ENCODE peak calls at places on chromosomes 11 and 22, in five cellular contexts. L is adrenal gland, F is cardiac muscle cell, D is GM06990, X is fibroblast of pulmonary artery. I is an unnamed sample.
A peak's percentile ranks its signal among the peaks of the same experiment; 100 is the strongest.

GRCh38 chr11:112880454-112880853 is 80.8 kb upstream of the NCAM1 start:
- DNase-seq in L (no peak), F (no peak), D (no peak), X (no peak), I (no peak)

GRCh38 chr11:69382131-69383128 is 88.5 kb downstream of the MYEOV start:
- DNase-seq in L (peak; percentile 62), F (no peak), D (no peak), X (peak; percentile 24), I (peak; percentile 23)

GRCh38 chr11:110855246-110855645 is 143.0 kb upstream of the ARHGAP20 start:
- DNase-seq in L (no peak), F (no peak), D (no peak), X (no peak), I (no peak)

GRCh38 chr11:116792869-116793475 is 1.3 kb upstream of the APOA5 start:
- DNase-seq in L (no peak), F (no peak), D (no peak), X (peak; percentile 54), I (no peak)

GRCh38 chr11:47593934-47594855 is at the start of gene C1QTNF4:
- DNase-seq in L (no peak), F (peak; percentile 78), D (no peak), X (no peak), I (no peak)

GRCh38 chr11:2536440-2536989 is 91.7 kb downstream of the KCNQ1 start:
- DNase-seq in L (no peak), F (no peak), D (no peak), X (no peak), I (no peak)

GRCh38 chr11:6548121-6548520 is 51.0 kb downstream of the DNHD1 start:
- DNase-seq in L (no peak), F (no peak), D (no peak), X (no peak), I (no peak)

GRCh38 chr22:27518583-27519437 is 282.7 kb downstream of the MN1 start:
- DNase-seq in L (no peak), F (peak; percentile 33), D (no peak), X (peak; percentile 27), I (no peak)

GRCh38 chr11:11038339-11039248 is 180.7 kb upstream of the ZBED5 start:
- DNase-seq in L (no peak), F (no peak), D (no peak), X (no peak), I (no peak)

GRCh38 chr11:34051349-34052035 is at the start of gene CAPRIN1:
- DNase-seq in L (peak; percentile 85), F (peak; percentile 92), D (peak; percentile 97), X (peak; percentile 89), I (peak; percentile 87)
- TF ChIP-seq CTCF in L (no peak), F (no peak), D (no peak), X (no peak), I (no peak)

GRCh38 chr11:76807206-76807875 is 24.2 kb downstream of the TSKU start:
- DNase-seq in L (peak; percentile 91), F (peak; percentile 92), D (peak; percentile 47), X (peak; percentile 85), I (peak; percentile 52)

GRCh38 chr11:76808158-76808557 is 25.0 kb downstream of the TSKU start:
- DNase-seq in L (no peak), F (no peak), D (no peak), X (no peak), I (no peak)

GRCh38 chr11:76808996-76809395 is 25.8 kb downstream of the TSKU start:
- DNase-seq in L (no peak), F (no peak), D (no peak), X (no peak), I (no peak)

GRCh38 chr11:76811259-76811658 is 28.1 kb downstream of the TSKU start:
- DNase-seq in L (no peak), F (no peak), D (no peak), X (no peak), I (no peak)

GRCh38 chr11:76810151-76810853 is 27.1 kb downstream of the TSKU start:
- DNase-seq in L (peak; percentile 74), F (no peak), D (peak; percentile 50), X (peak; percentile 59), I (no peak)
- TF ChIP-seq CTCF in L (peak; percentile 82), F (peak; percentile 70), D (peak; percentile 58), X (peak; percentile 61), I (no peak)

GRCh38 chr11:15944460-15944859 is 411.9 kb downstream of the SOX6 start:
- DNase-seq in L (no peak), F (no peak), D (no peak), X (peak; percentile 10), I (no peak)

GRCh38 chr11:15942936-15943335 is 413.4 kb downstream of the SOX6 start:
- DNase-seq in L (no peak), F (no peak), D (no peak), X (no peak), I (no peak)

GRCh38 chr11:15947681-15948648 is 408.4 kb downstream of the SOX6 start:
- DNase-seq in L (no peak), F (no peak), D (no peak), X (no peak), I (no peak)

GRCh38 chr11:15943418-15944197 is 412.7 kb downstream of the SOX6 start:
- DNase-seq in L (no peak), F (no peak), D (no peak), X (no peak), I (no peak)

GRCh38 chr11:15945726-15946125 is 410.6 kb downstream of the SOX6 start:
- DNase-seq in L (no peak), F (no peak), D (no peak), X (no peak), I (no peak)
- TF ChIP-seq CTCF in L (no peak), F (no peak), D (no peak), X (no peak), I (no peak)

DNA sequence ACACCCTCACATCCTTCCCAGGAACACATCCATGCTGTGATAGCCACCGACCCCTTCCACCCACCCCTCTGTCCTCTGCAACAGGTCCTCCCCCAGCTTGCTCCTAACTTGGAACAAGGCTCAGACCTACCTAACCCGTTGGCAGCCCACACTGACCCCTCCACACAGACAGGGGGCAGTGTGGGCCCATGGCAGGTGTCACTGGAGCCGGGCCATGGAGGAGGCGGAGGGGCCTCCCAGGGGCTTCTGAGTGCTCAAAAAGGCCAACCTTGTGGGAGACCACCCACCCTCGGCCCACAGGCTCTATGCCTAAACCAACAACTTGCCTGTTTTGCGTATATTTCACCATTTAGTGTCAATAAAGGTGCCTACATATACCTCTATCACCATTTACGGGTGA is 57.0 kb downstream of the CERK start:
- DNase-seq in L (no peak), F (no peak), D (no peak), X (no peak), I (no peak)
- TF ChIP-seq CTCF in L (no peak), F (peak; percentile 25), D (peak; percentile 68), X (peak; percentile 17), I (no peak)

DNA sequence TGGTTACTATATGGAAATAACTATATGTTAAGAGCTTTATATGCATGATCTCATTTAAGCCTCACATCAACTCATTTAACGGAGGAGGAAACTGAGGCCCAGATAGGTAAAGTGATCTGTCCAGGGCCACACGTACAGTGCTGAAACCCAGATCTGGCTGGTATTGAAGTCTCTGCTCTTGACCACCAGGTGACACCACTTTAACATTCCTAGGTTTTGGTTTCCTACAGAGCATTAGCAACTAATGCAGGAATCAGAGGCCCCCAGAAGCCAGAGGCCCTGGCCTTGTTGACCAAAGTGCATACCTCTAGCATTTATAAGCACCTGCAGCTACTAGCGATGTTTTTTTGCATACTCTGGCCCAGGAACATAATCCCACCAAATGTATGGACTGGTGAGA is 12.9 kb upstream of the LIMK2 start:
- DNase-seq in L (no peak), F (no peak), D (no peak), X (peak; percentile 6), I (no peak)
- TF ChIP-seq CTCF in L (no peak), F (no peak), D (peak; percentile 4), X (no peak), I (no peak)

GRCh38 chr11:22666700-22667439 is 459 bp downstream of the GAS2 start:
- DNase-seq in L (peak; percentile 52), F (peak; percentile 76), D (peak; percentile 7), X (peak; percentile 24), I (no peak)
- TF ChIP-seq CTCF in L (no peak), F (no peak), D (no peak), X (no peak), I (no peak)

GRCh38 chr22:38824587-38824986 is 19.2 kb downstream of the NPTXR start:
- DNase-seq in L (peak; percentile 70), F (peak; percentile 95), D (no peak), X (peak; percentile 85), I (no peak)
- TF ChIP-seq CTCF in L (peak; percentile 38), F (peak; percentile 65), D (peak; percentile 36), X (peak; percentile 71), I (no peak)

DNA sequence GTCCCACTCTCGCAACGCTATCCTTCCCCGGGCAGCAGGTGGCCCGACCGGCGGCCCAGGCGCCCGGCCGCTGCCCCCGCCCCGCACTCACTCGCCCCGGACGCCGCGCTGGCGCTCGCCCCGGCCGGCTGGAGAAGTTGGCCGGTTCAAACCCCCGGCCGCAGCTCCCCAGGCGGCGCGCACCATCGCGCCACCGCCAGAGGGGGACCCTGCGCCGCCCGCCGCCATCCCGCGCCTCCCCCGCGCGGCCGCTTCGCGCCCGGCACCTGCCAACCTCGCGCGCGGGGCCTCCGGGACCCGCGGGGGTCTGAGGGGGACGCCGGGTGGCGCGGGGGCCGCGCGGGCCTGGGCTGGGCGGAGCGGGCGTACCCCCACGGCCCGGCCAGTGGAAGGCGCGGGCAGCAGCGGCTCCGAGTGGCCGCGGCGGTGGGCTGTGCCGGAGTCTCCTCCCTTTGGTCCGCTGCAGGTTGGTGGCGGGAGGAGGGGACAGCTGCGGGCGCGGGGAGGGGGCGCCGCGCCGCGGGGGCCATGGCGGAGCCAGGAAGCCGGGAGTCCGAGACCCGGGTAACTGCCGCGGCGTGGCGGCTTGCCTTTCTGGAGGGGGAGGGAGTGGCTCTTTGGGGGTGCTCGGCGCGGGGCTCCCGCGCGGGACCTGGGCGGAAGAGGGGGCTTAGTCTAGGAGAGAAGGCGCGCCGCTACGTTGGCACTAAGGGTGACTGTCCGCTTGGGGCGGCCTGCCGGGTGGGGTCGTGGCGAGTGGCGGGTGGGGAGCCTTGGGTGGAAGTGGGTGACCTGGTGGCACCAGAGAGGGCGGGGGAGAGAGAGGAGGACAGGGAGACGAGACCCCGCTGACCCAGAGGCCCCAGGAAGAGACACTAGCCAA is at the start of the genes MPST and TST:
- DNase-seq in L (peak; percentile 83), F (peak; percentile 91), D (peak; percentile 77), X (peak; percentile 62), I (peak; percentile 64)
- TF ChIP-seq CTCF in L (peak; percentile 34), F (no peak), D (peak; percentile 15), X (no peak), I (no peak)